ENCODE peak calls at places on chromosomes 1 and 21, in six cellular contexts. T is suprapubic skin, J is A673, U is cardiac fibroblast, N is A549, B is GM20000. Z is an unnamed sample.

GRCh38 chr1:93608188-93609109 is 73.2 kb downstream of the BCAR3 start:
- DNase-seq in U (peak; percentile 65), B (no peak), J (no peak), T (no peak), N (no peak), Z (no peak)

GRCh38 chr1:198929961-198930599 is 291.2 kb downstream of the PTPRC start:
- DNase-seq in U (peak; percentile 51), T (no peak), J (peak; percentile 92), N (no peak), B (no peak), Z (no peak)

GRCh38 chr1:235468970-235469369 is 35.3 kb downstream of the B3GALNT2 start:
- DNase-seq in N (peak; percentile 31), B (no peak), T (no peak), U (peak; percentile 42), J (peak; percentile 4), Z (no peak)

GRCh38 chr1:181632492-181632891 is 149.2 kb downstream of the CACNA1E start:
- DNase-seq in B (no peak), N (no peak), J (no peak), T (no peak), U (no peak), Z (no peak)

GRCh38 chr1:246297314-246298273 is 209.5 kb downstream of the SMYD3 start:
- DNase-seq in U (no peak), J (no peak), B (no peak), N (no peak), T (no peak), Z (no peak)

GRCh38 chr21:29005696-29006095 is 13.0 kb upstream of the LTN1 start:
- DNase-seq in T (no peak), U (no peak), B (no peak), J (no peak), N (no peak), Z (no peak)

GRCh38 chr1:151327903-151328674 is 873 bp upstream of the PI4KB start:
- DNase-seq in U (no peak), N (peak; percentile 30), J (no peak), B (no peak), T (no peak), Z (no peak)

GRCh38 chr1:25729774-25730173 is 70.2 kb upstream of the SELENON start:
- DNase-seq in J (no peak), B (no peak), N (no peak), T (no peak), U (peak; percentile 17), Z (no peak)

GRCh38 chr1:151846062-151846568 is 6.5 kb upstream of the C2CD4D start:
- DNase-seq in U (peak; percentile 51), J (no peak), B (no peak), T (no peak), N (peak; percentile 58), Z (no peak)

GRCh38 chr1:41735587-41736290 is 183.0 kb downstream of the HIVEP3 start:
- DNase-seq in T (no peak), J (peak; percentile 22), N (no peak), U (peak; percentile 59), B (no peak), Z (no peak)

GRCh38 chr21:44785620-44786344 is 15.8 kb downstream of the UBE2G2 start:
- DNase-seq in U (no peak), N (no peak), T (no peak), B (no peak), J (peak; percentile 41), Z (no peak)

GRCh38 chr1:156760092-156760795 is 7.1 kb upstream of the PRCC start:
- DNase-seq in U (no peak), J (no peak), N (no peak), T (no peak), B (no peak), Z (no peak)

GRCh38 chr1:245118066-245118465 is 36.7 kb upstream of the KIF26B start:
- DNase-seq in T (no peak), U (no peak), B (no peak), J (no peak), N (no peak), Z (no peak)

GRCh38 chr1:245118806-245119205 is 36.0 kb upstream of the KIF26B start:
- DNase-seq in N (no peak), B (no peak), J (no peak), U (no peak), T (no peak), Z (no peak)

GRCh38 chr1:245124644-245125043 is 30.1 kb upstream of the KIF26B start:
- DNase-seq in T (no peak), J (no peak), B (no peak), U (no peak), N (no peak), Z (no peak)

GRCh38 chr1:245124241-245124640 is 30.5 kb upstream of the KIF26B start:
- DNase-seq in U (no peak), T (no peak), B (no peak), J (no peak), N (no peak), Z (no peak)

DNA sequence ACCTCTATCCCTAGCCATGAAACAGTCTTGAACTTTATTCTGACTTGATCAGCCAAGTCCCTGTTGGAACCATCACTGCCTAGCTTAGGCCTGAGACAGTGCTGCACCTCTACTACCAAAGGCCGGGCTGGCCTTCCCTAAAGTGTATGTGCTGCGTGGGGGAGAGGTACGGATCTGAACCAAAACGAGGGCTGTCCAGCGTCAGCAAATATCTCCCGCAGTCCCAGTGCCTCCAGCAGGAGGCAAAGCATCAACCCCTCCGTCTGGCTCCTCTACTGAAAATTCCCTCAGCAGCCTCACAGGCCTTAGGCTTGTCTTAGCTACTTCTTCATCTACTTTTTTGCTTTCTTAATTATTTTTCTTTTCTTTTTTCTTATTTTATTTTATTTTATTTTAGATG is 33.3 kb upstream of the KIF26B start:
- DNase-seq in N (peak; percentile 13), J (no peak), B (no peak), U (no peak), T (no peak), Z (no peak)
- TF ChIP-seq CTCF in N (no peak), J (no peak), B (no peak), U (no peak), T (no peak), Z (peak; percentile 52)

GRCh38 chr21:42745511-42746239 is 92.3 kb downstream of the PDE9A start:
- DNase-seq in T (no peak), U (no peak), B (no peak), N (no peak), J (no peak), Z (no peak)

GRCh38 chr21:42747267-42747701 is 93.9 kb downstream of the PDE9A start:
- DNase-seq in B (no peak), U (no peak), T (no peak), J (no peak), N (no peak), Z (no peak)

GRCh38 chr21:42744520-42745445 is 91.4 kb downstream of the PDE9A start:
- DNase-seq in N (no peak), U (no peak), B (no peak), T (no peak), J (no peak), Z (no peak)

GRCh38 chr21:42746593-42747266 is 93.3 kb downstream of the PDE9A start:
- DNase-seq in U (no peak), J (no peak), B (no peak), N (no peak), T (no peak), Z (no peak)

GRCh38 chr21:42746240-42746592 is 92.8 kb downstream of the PDE9A start:
- DNase-seq in T (no peak), B (no peak), U (no peak), N (no peak), J (no peak), Z (no peak)
- TF ChIP-seq CTCF in T (no peak), B (no peak), U (no peak), N (no peak), J (no peak), Z (no peak)

DNA sequence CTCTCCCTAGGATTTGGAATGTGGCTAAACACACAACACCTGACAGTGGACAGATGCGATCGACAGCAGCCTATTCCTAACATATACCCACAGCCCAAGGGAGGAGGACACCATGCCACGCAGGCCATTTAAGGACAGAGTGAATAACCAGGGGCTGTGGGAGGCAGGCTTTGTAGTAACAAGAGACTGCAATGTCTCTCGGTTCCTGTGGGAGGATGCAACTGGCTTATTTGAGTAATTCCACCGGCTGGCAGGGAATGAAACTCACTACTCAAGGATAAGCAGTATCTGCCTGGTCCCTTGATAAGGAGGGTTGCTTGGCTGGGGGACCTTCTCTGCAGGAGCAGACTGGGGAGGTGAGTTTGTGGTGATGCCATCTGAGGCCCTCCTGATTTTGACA is 109.6 kb downstream of the PCP4 start:
- DNase-seq in T (no peak), U (no peak), N (no peak), J (no peak), B (no peak), Z (no peak)
- TF ChIP-seq CTCF in T (no peak), U (no peak), N (no peak), J (no peak), B (no peak), Z (no peak)

GRCh38 chr1:51572365-51572764 is 44.5 kb upstream of the OSBPL9 start:
- DNase-seq in B (no peak), J (no peak), N (no peak), T (no peak), U (no peak), Z (no peak)

GRCh38 chr1:51570063-51570720 is 46.7 kb upstream of the OSBPL9 start:
- DNase-seq in N (no peak), U (no peak), B (peak; percentile 31), T (no peak), J (no peak), Z (no peak)

GRCh38 chr1:51568231-51568935 is 48.5 kb upstream of the OSBPL9 start:
- DNase-seq in B (no peak), T (no peak), N (no peak), J (no peak), U (no peak), Z (no peak)

GRCh38 chr1:51567653-51568052 is 48.6 kb upstream of the EPS15 start:
- DNase-seq in B (no peak), J (no peak), T (no peak), U (peak; percentile 86), N (no peak), Z (no peak)

GRCh38 chr1:51569284-51570062 is 47.4 kb upstream of the OSBPL9 start:
- DNase-seq in U (peak; percentile 51), B (peak; percentile 35), T (no peak), N (peak; percentile 31), J (peak; percentile 61), Z (no peak)
- TF ChIP-seq CTCF in U (peak; percentile 22), B (no peak), T (no peak), N (peak; percentile 30), J (peak; percentile 49), Z (peak; percentile 17)

GRCh38 chr1:10033359-10033845 is 644 bp downstream of the UBE4B start:
- DNase-seq in B (peak; percentile 30), U (peak; percentile 40), T (peak; percentile 69), J (no peak), N (peak; percentile 18), Z (no peak)
- TF ChIP-seq CTCF in B (no peak), U (no peak), T (no peak), J (no peak), N (no peak), Z (peak; percentile 13)

DNA sequence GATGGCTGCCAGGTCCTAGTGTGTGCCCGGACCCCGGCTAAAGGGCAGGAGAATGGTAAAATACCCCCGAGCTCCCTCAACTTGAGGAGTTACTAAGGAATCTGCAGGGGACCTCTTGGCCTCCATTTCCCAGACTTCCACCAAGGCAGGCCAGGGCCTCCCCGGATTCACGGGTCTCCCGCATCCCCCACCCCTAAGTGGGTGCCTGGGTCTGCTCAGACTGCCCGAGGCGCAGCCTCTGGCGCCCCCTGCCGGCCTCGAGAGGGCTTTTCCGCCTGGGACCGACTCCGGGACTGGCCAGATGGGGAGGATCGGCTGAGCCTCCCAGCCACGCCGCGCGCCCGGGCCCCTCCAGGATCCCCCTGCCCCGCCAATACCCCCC is 1.7 kb downstream of the PLEKHG5 start:
- DNase-seq in U (peak; percentile 81), B (peak; percentile 95), N (peak; percentile 77), T (no peak), J (peak; percentile 80), Z (peak; percentile 91)
- TF ChIP-seq CTCF in U (peak; percentile 97), B (peak; percentile 94), N (peak; percentile 78), T (peak; percentile 97), J (peak; percentile 95), Z (peak; percentile 99)